ENCODE peak calls at places on chromosome 15, in nine cellular contexts. I is substantia nigra; Y is stromal cell of bone marrow; Z is uterus; G is G401; B is CD4-positive, CD25-positive, alpha-beta regulatory T cell; M is occipital lobe; A is HS-27A; K is GM12891. W is an unnamed sample.

GRCh38 chr15:62777657-62778056 is 264.9 kb upstream of the TPM1 start:
- DNase-seq in M (no peak), K (no peak), Z (no peak), G (no peak), I (no peak), Y (no peak), A (no peak), B (no peak), W (no peak)

GRCh38 chr15:68504721-68505090 is 72.7 kb upstream of the ITGA11 start:
- DNase-seq in Y (no peak), A (no peak), Z (no peak), K (no peak), G (no peak), I (no peak), M (no peak), B (no peak), W (no peak)

GRCh38 chr15:40470423-40471104 is at the start of gene CHST14:
- DNase-seq in A (no peak), G (peak; percentile 49), Z (peak; percentile 66), K (peak; percentile 90), I (peak; percentile 28), M (no peak), B (peak; percentile 63), Y (peak; percentile 15), W (no peak)

GRCh38 chr15:27774638-27775037 is 324.5 kb downstream of the OCA2 start:
- DNase-seq in M (no peak), K (no peak), A (no peak), B (no peak), Z (no peak), I (no peak), G (no peak), Y (no peak), W (no peak)

GRCh38 chr15:58329781-58330467 is 101.9 kb upstream of the LIPC start:
- DNase-seq in I (no peak), G (no peak), Y (no peak), Z (no peak), B (no peak), A (no peak), K (no peak), M (no peak), W (no peak)

GRCh38 chr15:35293353-35294130 is 208.4 kb upstream of the NANOGP8 start:
- DNase-seq in Y (peak; percentile 57), M (no peak), Z (no peak), B (no peak), A (no peak), K (no peak), G (peak; percentile 75), I (no peak), W (no peak)

GRCh38 chr15:68818671-68819450 is 1.8 kb downstream of the ANP32A start:
- DNase-seq in Z (peak; percentile 45), K (no peak), G (no peak), A (peak; percentile 38), B (no peak), I (peak; percentile 79), Y (no peak), M (no peak), W (peak; percentile 59)

GRCh38 chr15:69542028-69542427 is 89.4 kb downstream of the RPLP1 start:
- DNase-seq in G (no peak), Z (no peak), Y (no peak), K (no peak), B (no peak), M (no peak), I (no peak), A (no peak), W (no peak)

GRCh38 chr15:38398134-38398533 is 55.8 kb upstream of the FAM98B start:
- DNase-seq in Z (no peak), B (no peak), Y (peak; percentile 94), A (peak; percentile 79), M (no peak), K (no peak), G (no peak), I (no peak), W (no peak)

GRCh38 chr15:83833569-83833968 is 179.6 kb downstream of the ADAMTSL3 start:
- DNase-seq in M (no peak), K (no peak), I (no peak), B (no peak), Z (no peak), G (no peak), Y (no peak), A (no peak), W (no peak)

GRCh38 chr15:42735382-42736165 is 1.4 kb downstream of the CDAN1 start:
- DNase-seq in I (no peak), M (no peak), K (no peak), B (no peak), Z (no peak), G (no peak), A (no peak), Y (no peak), W (no peak)

GRCh38 chr15:39230205-39230916 is 350.5 kb upstream of the THBS1 start:
- DNase-seq in K (no peak), G (no peak), M (no peak), I (no peak), Y (no peak), B (no peak), Z (no peak), A (no peak), W (no peak)

GRCh38 chr15:81941479-81941878 is 104.3 kb downstream of the MEX3B start:
- DNase-seq in Y (no peak), I (no peak), Z (no peak), G (peak; percentile 8), B (no peak), K (no peak), A (no peak), M (no peak), W (no peak)

GRCh38 chr15:75749820-75750219 is 37.2 kb upstream of the CSPG4 start:
- DNase-seq in A (no peak), M (no peak), B (no peak), Z (peak; percentile 7), Y (no peak), G (no peak), K (no peak), I (no peak), W (no peak)

GRCh38 chr15:63611217-63611616 is 14.0 kb downstream of the FBXL22 start:
- DNase-seq in Z (no peak), Y (no peak), I (no peak), A (no peak), G (no peak), B (no peak), M (no peak), K (no peak), W (no peak)

GRCh38 chr15:44735482-44736260 is 657 bp upstream of the TRIM69 start:
- DNase-seq in Z (no peak), G (no peak), I (no peak), A (no peak), Y (peak; percentile 35), K (no peak), B (no peak), M (no peak), W (no peak)

GRCh38 chr15:75840659-75841058 is 2.6 kb upstream of the UBE2Q2 start:
- DNase-seq in Z (peak; percentile 22), Y (peak; percentile 59), M (no peak), B (no peak), G (peak; percentile 41), A (no peak), I (no peak), K (no peak), W (no peak)

GRCh38 chr15:87294854-87295253 is 961.7 kb downstream of the NTRK3 start:
- DNase-seq in G (no peak), Y (no peak), A (no peak), K (no peak), M (no peak), Z (no peak), B (no peak), I (no peak), W (no peak)

GRCh38 chr15:83565553-83566159 is 88.3 kb upstream of the ADAMTSL3 start:
- DNase-seq in Z (no peak), B (no peak), Y (no peak), I (no peak), A (no peak), K (no peak), G (peak; percentile 58), M (no peak), W (no peak)

GRCh38 chr15:50183112-50183794 is 1.3 kb downstream of the SLC27A2 start:
- DNase-seq in A (no peak), M (no peak), I (no peak), Z (no peak), G (no peak), Y (no peak), K (peak; percentile 35), B (no peak), W (no peak)

GRCh38 chr15:35698978-35699377 is 153.0 kb upstream of the DPH6 start:
- DNase-seq in M (no peak), K (no peak), B (no peak), I (no peak), Z (no peak), Y (no peak), G (no peak), A (no peak), W (no peak)

GRCh38 chr15:34654625-34655024 is 71.2 kb upstream of the GOLGA8B start:
- DNase-seq in A (no peak), Z (no peak), K (no peak), M (no peak), B (no peak), G (no peak), Y (no peak), I (no peak), W (no peak)

GRCh38 chr15:31457631-31458526 is 131.2 kb downstream of the KLF13 start:
- DNase-seq in G (no peak), B (no peak), A (no peak), M (no peak), Y (peak; percentile 75), I (no peak), K (no peak), Z (no peak), W (no peak)

GRCh38 chr15:35040339-35041255 is 44.5 kb downstream of the NANOGP8 start:
- DNase-seq in I (no peak), B (no peak), A (no peak), Z (no peak), Y (no peak), G (peak; percentile 52), K (no peak), M (no peak), W (no peak)

GRCh38 chr15:55627730-55628368 is 39.7 kb upstream of the PYGO1 start:
- DNase-seq in G (peak; percentile 35), B (no peak), A (peak; percentile 66), K (no peak), Z (no peak), I (no peak), M (no peak), Y (peak; percentile 90), W (no peak)

GRCh38 chr15:49238342-49238741 is 68.3 kb downstream of the GALK2 start:
- DNase-seq in G (no peak), Y (peak; percentile 82), M (no peak), B (no peak), A (no peak), I (no peak), Z (peak; percentile 40), K (no peak), W (no peak)

GRCh38 chr15:50945725-50946124 is 37.2 kb downstream of the AP4E1 start:
- DNase-seq in Z (no peak), I (no peak), K (no peak), G (peak; percentile 7), M (no peak), A (no peak), Y (no peak), B (no peak), W (no peak)

GRCh38 chr15:94582368-94582767 is 351.0 kb downstream of the MCTP2 start:
- DNase-seq in G (peak; percentile 1), K (no peak), Y (no peak), M (no peak), B (no peak), I (no peak), A (no peak), Z (no peak), W (no peak)

GRCh38 chr15:72153269-72153668 is 35.1 kb downstream of the SENP8 start:
- DNase-seq in B (no peak), M (no peak), K (no peak), Z (no peak), I (no peak), Y (no peak), G (no peak), A (no peak), W (no peak)

GRCh38 chr15:40582726-40583246 is 11.3 kb upstream of the KNL1 start:
- DNase-seq in Y (peak; percentile 85), M (no peak), A (no peak), Z (no peak), G (no peak), B (no peak), I (no peak), K (no peak), W (no peak)

GRCh38 chr15:71103102-71103676 is 12.1 kb upstream of the THSD4 start:
- DNase-seq in Y (no peak), Z (no peak), A (no peak), M (no peak), I (no peak), G (no peak), B (no peak), K (no peak), W (no peak)

W was measured in dorsolateral prefrontal cortex.